ENCODE peak calls at places on chromosomes 12 and 14, in eight cellular contexts. W, C, G, B, R, Q, I and X are unnamed samples.

GRCh38 chr12:117875652-117876491 is 92.9 kb downstream of the KSR2 start:
- DNase-seq in R (peak), W (no peak), Q (peak), G (peak), I (peak), C (peak), B (no peak), X (peak)

GRCh38 chr12:15152864-15153263 is 68.4 kb downstream of the RERG start:
- DNase-seq in I (peak), W (peak), C (no peak), R (no peak), B (no peak), G (peak), Q (no peak), X (peak)

GRCh38 chr14:54241517-54241916 is 155.3 kb upstream of the CDKN3 start:
- DNase-seq in I (no peak), W (no peak), C (no peak), B (no peak), Q (no peak), R (no peak), G (no peak), X (no peak)

GRCh38 chr14:93962701-93963601 is 13.4 kb downstream of the ASB2 start:
- DNase-seq in I (peak), C (peak), Q (no peak), G (peak), B (peak), R (no peak), W (no peak), X (peak)

GRCh38 chr14:100432652-100433427 is 109.7 kb downstream of the SLC25A47 start:
- DNase-seq in R (no peak), C (no peak), B (no peak), I (no peak), G (no peak), W (no peak), Q (no peak), X (no peak)

GRCh38 chr14:65169351-65169750 is 67.0 kb upstream of the MAX start:
- DNase-seq in Q (peak), B (peak), C (no peak), I (peak), W (peak), R (no peak), G (peak), X (peak)

GRCh38 chr14:54207075-54207474 is 189.7 kb upstream of the CDKN3 start:
- DNase-seq in I (peak), B (no peak), R (no peak), Q (no peak), W (peak), C (no peak), G (peak), X (peak)

GRCh38 chr14:54040851-54041250 is 84.2 kb upstream of the BMP4 start:
- DNase-seq in B (no peak), R (no peak), Q (no peak), I (peak), G (peak), W (no peak), C (no peak), X (peak)

GRCh38 chr12:11922361-11922760 is 148.4 kb upstream of the BCL2L14 start:
- DNase-seq in G (no peak), B (no peak), Q (no peak), W (no peak), R (no peak), I (no peak), C (no peak), X (peak)

GRCh38 chr14:100605706-100606686 is 18.8 kb upstream of the BEGAIN start:
- DNase-seq in B (no peak), C (no peak), Q (no peak), R (no peak), W (no peak), I (no peak), G (peak), X (no peak)

GRCh38 chr14:92688434-92689375 is 59.7 kb downstream of the LGMN start:
- DNase-seq in C (no peak), G (no peak), W (no peak), R (no peak), Q (no peak), I (no peak), B (no peak), X (no peak)

GRCh38 chr12:53530056-53530455 is 22.8 kb upstream of the NPFF start:
- DNase-seq in G (no peak), W (no peak), I (no peak), Q (no peak), B (no peak), R (no peak), C (no peak), X (no peak)

GRCh38 chr14:71148627-71149026 is 241.4 kb downstream of the PCNX1 start:
- DNase-seq in Q (no peak), W (no peak), I (no peak), C (no peak), B (no peak), R (no peak), G (no peak), X (no peak)

GRCh38 chr12:990308-990648 is 745 bp upstream of the ERC1 start:
- DNase-seq in I (peak), W (peak), B (no peak), G (peak), C (peak), R (no peak), Q (peak), X (peak)

GRCh38 chr12:69969011-69969410 is 144.0 kb downstream of the MYRFL start:
- DNase-seq in R (no peak), I (no peak), Q (no peak), B (no peak), G (no peak), C (no peak), W (no peak), X (no peak)

GRCh38 chr14:64815257-64815656 is 64.5 kb downstream of the SPTB start:
- DNase-seq in Q (no peak), R (no peak), W (no peak), I (no peak), C (no peak), B (no peak), G (no peak), X (no peak)

GRCh38 chr12:80938397-80938796 is 663 bp upstream of the LIN7A start:
- DNase-seq in I (peak), B (no peak), C (no peak), Q (no peak), W (no peak), R (no peak), G (no peak), X (peak)

GRCh38 chr12:21296348-21296747 is 38.4 kb downstream of the SLCO1A2 start:
- DNase-seq in W (no peak), G (no peak), B (no peak), I (no peak), Q (no peak), C (no peak), R (no peak), X (no peak)

GRCh38 chr14:53331247-53331646 is 178.1 kb upstream of the DDHD1 start:
- DNase-seq in B (no peak), Q (no peak), G (peak), W (peak), C (no peak), R (no peak), I (peak), X (peak)

GRCh38 chr14:21098134-21098891 is at the start of gene ZNF219:
- DNase-seq in Q (peak), B (no peak), W (peak), R (peak), I (peak), C (no peak), G (peak), X (peak)

GRCh38 chr12:113401066-113402000 is 2.4 kb downstream of the SDS start:
- DNase-seq in B (no peak), Q (no peak), I (no peak), W (no peak), G (no peak), C (no peak), R (no peak), X (no peak)

GRCh38 chr12:56551070-56551469 is 29.4 kb downstream of the RBMS2 start:
- DNase-seq in C (no peak), B (no peak), Q (no peak), W (no peak), I (no peak), R (no peak), G (no peak), X (no peak)

GRCh38 chr14:39169541-39169900 is 612 bp downstream of the TRAPPC6B start:
- DNase-seq in Q (no peak), I (peak), G (no peak), W (no peak), R (no peak), B (no peak), C (no peak), X (peak)

GRCh38 chr12:81888961-81889360 is 129.8 kb upstream of the PPFIA2 start:
- DNase-seq in G (no peak), I (no peak), R (no peak), B (no peak), Q (no peak), C (no peak), W (no peak), X (no peak)

GRCh38 chr12:96136129-96136528 is 58.0 kb upstream of the ELK3 start:
- DNase-seq in B (no peak), R (no peak), C (no peak), W (peak), I (peak), G (peak), Q (no peak), X (peak)

GRCh38 chr12:80041691-80042090 is 57.6 kb upstream of the OTOGL start:
- DNase-seq in W (peak), I (peak), R (no peak), G (peak), C (no peak), B (no peak), Q (no peak), X (peak)

GRCh38 chr12:12592930-12593329 is 18.7 kb upstream of the CREBL2 start:
- DNase-seq in B (no peak), Q (no peak), R (no peak), W (peak), C (no peak), G (peak), I (peak), X (peak)

GRCh38 chr12:94930216-94930654 is 73.3 kb downstream of the NDUFA12 start:
- DNase-seq in W (no peak), R (no peak), G (no peak), B (no peak), C (no peak), Q (no peak), I (no peak), X (no peak)

GRCh38 chr12:51954465-51955361 is 3.2 kb downstream of the ACVR1B start:
- DNase-seq in C (no peak), Q (no peak), G (no peak), W (peak), B (no peak), R (no peak), I (peak), X (no peak)

GRCh38 chr12:105076098-105076497 is 8.2 kb downstream of the ALDH1L2 start:
- DNase-seq in G (no peak), B (no peak), R (no peak), I (peak), C (no peak), W (peak), Q (no peak), X (peak)

GRCh38 chr14:69484444-69485113 is at the start of gene PLEKHD1:
- DNase-seq in G (peak), I (no peak), C (no peak), B (no peak), R (peak), Q (no peak), W (no peak), X (peak)

GRCh38 chr12:46219147-46219891 is 49.5 kb downstream of the SLC38A1 start:
- DNase-seq in I (no peak), B (no peak), C (no peak), Q (no peak), R (no peak), W (no peak), G (no peak), X (no peak)

GRCh38 chr12:464484-465267 is 4.9 kb downstream of the B4GALNT3 start:
- DNase-seq in I (no peak), G (peak), W (no peak), Q (no peak), B (no peak), C (no peak), R (no peak), X (peak)